ENCODE peak calls at places on chromosomes 13 and 19, in seven cellular contexts. One of them, this sample, is unnamed.

GRCh38 chr13:34156841-34157365 is 339.0 kb downstream of the RFC3 start:
- DNase-seq in breast epithelium: peak; percentile 77
- DNase-seq in right lobe of liver: peak; percentile 47
- DNase-seq in heart left ventricle: peak; percentile 29
- DNase-seq in transverse colon: peak; percentile 80
- DNase-seq in uterus: peak; percentile 82
- DNase-seq in GM12878: peak; percentile 55
- DNase-seq in this sample: peak; percentile 24

GRCh38 chr13:71618154-71618553 is 248.8 kb downstream of the DACH1 start:
- DNase-seq in heart left ventricle: no peak
- DNase-seq in uterus: no peak
- DNase-seq in transverse colon: no peak
- DNase-seq in GM12878: no peak
- DNase-seq in right lobe of liver: no peak
- DNase-seq in breast epithelium: no peak
- DNase-seq in this sample: no peak

GRCh38 chr19:47417746-47418594 is 1.4 kb downstream of the MEIS3 start:
- DNase-seq in breast epithelium: no peak
- DNase-seq in heart left ventricle: no peak
- DNase-seq in GM12878: no peak
- DNase-seq in uterus: no peak
- DNase-seq in transverse colon: no peak
- DNase-seq in right lobe of liver: no peak
- DNase-seq in this sample: no peak

GRCh38 chr13:41751277-41751676 is 209.6 kb downstream of the VWA8 start:
- DNase-seq in transverse colon: no peak
- DNase-seq in uterus: peak; percentile 65
- DNase-seq in right lobe of liver: no peak
- DNase-seq in breast epithelium: no peak
- DNase-seq in heart left ventricle: peak; percentile 36
- DNase-seq in GM12878: no peak
- DNase-seq in this sample: no peak

GRCh38 chr13:102680842-102681725 is 13.8 kb downstream of the METTL21C start:
- DNase-seq in heart left ventricle: no peak
- DNase-seq in transverse colon: no peak
- DNase-seq in right lobe of liver: no peak
- DNase-seq in GM12878: no peak
- DNase-seq in breast epithelium: no peak
- DNase-seq in uterus: no peak
- DNase-seq in this sample: no peak

GRCh38 chr19:3374369-3375112 is 8.2 kb downstream of the NFIC start:
- DNase-seq in breast epithelium: no peak
- DNase-seq in transverse colon: no peak
- DNase-seq in GM12878: no peak
- DNase-seq in uterus: peak; percentile 57
- DNase-seq in heart left ventricle: peak; percentile 70
- DNase-seq in right lobe of liver: peak; percentile 91
- DNase-seq in this sample: no peak

GRCh38 chr13:84607614-84608013 is 725.3 kb upstream of the SLITRK1 start:
- DNase-seq in transverse colon: no peak
- DNase-seq in uterus: no peak
- DNase-seq in heart left ventricle: no peak
- DNase-seq in right lobe of liver: no peak
- DNase-seq in GM12878: no peak
- DNase-seq in breast epithelium: no peak
- DNase-seq in this sample: no peak

GRCh38 chr19:3589439-3589838 is 4.2 kb downstream of the GIPC3 start:
- DNase-seq in uterus: no peak
- DNase-seq in right lobe of liver: no peak
- DNase-seq in heart left ventricle: no peak
- DNase-seq in transverse colon: no peak
- DNase-seq in breast epithelium: no peak
- DNase-seq in GM12878: no peak
- DNase-seq in this sample: no peak

DNA sequence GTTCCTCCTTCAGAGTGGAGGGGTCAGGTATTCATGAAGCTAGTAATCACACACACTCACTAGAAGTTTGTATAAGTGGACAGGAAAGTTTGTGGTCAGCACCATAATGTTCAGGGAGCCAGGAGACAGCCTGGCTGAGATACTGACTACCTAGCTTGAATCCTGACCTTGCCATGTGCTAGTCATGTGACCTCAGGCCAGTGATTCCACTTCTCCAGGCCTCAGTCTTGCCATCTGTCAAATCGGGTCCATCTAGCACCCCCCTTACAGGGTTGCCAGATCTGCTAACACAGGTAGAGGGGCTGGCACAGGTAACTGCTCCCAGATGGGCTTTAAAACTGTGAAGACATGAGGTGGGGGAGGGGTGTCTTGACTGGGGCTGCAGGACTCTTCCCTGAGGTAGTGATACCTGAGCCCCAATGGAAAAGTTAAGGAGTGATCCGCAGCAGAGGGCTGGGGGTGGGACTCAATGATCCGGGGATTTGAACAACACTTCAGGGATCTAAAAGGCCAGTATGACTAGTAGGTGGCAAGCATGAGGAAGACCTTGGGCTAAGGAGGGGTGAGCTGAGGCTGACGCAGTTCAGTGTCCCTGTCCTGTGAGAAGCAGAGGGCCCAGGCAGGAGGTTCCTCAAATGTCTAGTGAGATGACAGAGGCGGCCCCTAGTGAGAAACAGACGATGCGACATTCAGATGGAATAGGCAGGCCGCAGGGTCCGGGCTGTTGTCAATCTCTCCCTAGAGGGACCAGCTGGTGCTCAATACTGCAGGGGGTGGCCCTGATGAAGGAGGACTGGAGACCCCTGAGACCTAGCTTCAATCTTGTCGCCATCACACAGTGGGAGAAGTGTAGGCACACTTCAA is 8.5 kb downstream of the ACTMAP start:
- DNase-seq in uterus: no peak
- DNase-seq in GM12878: no peak
- DNase-seq in breast epithelium: no peak
- DNase-seq in transverse colon: no peak
- DNase-seq in heart left ventricle: no peak
- DNase-seq in right lobe of liver: no peak
- DNase-seq in this sample: no peak
- TF ChIP-seq POLR2A in uterus: no peak
- TF ChIP-seq POLR2A in GM12878: no peak
- TF ChIP-seq POLR2A in breast epithelium: no peak
- TF ChIP-seq POLR2A in transverse colon: no peak
- TF ChIP-seq POLR2A in heart left ventricle: no peak
- TF ChIP-seq POLR2A in right lobe of liver: no peak
- TF ChIP-seq POLR2A in this sample: no peak

GRCh38 chr19:12112238-12112637 is 27.9 kb downstream of the ZNF20 start:
- DNase-seq in GM12878: no peak
- DNase-seq in breast epithelium: no peak
- DNase-seq in uterus: no peak
- DNase-seq in right lobe of liver: no peak
- DNase-seq in transverse colon: no peak
- DNase-seq in heart left ventricle: no peak
- DNase-seq in this sample: no peak
- H3K4me3 ChIP-seq in GM12878: no peak overlapping the region
- H3K4me3 ChIP-seq in breast epithelium: no peak overlapping the region
- H3K4me3 ChIP-seq in uterus: no peak overlapping the region
- H3K4me3 ChIP-seq in right lobe of liver: no peak overlapping the region
- H3K4me3 ChIP-seq in transverse colon: no peak overlapping the region
- H3K4me3 ChIP-seq in heart left ventricle: no peak overlapping the region
- H3K4me3 ChIP-seq in this sample: no peak overlapping the region

GRCh38 chr19:34688592-34688991 is 11.1 kb downstream of the ZNF302 start:
- DNase-seq in heart left ventricle: no peak
- DNase-seq in GM12878: no peak
- DNase-seq in transverse colon: no peak
- DNase-seq in breast epithelium: no peak
- DNase-seq in uterus: no peak
- DNase-seq in right lobe of liver: no peak
- DNase-seq in this sample: no peak
- H3K9me3 ChIP-seq in heart left ventricle: peaks cover 45% of the 10 kb centered on the region
- H3K9me3 ChIP-seq in GM12878: peaks cover 10% of the 10 kb centered on the region
- H3K9me3 ChIP-seq in transverse colon: peaks cover 37% of the 10 kb centered on the region
- H3K9me3 ChIP-seq in breast epithelium: peaks cover 35% of the 10 kb centered on the region
- H3K9me3 ChIP-seq in uterus: no peaks in the 10 kb centered on the region
- H3K9me3 ChIP-seq in right lobe of liver: no peaks in the 10 kb centered on the region
- H3K9me3 ChIP-seq in this sample: peaks cover 51% of the 10 kb centered on the region

GRCh38 chr19:40443930-40444180 is 280 bp downstream of the SERTAD3 start:
- DNase-seq in right lobe of liver: no peak
- DNase-seq in GM12878: no peak
- DNase-seq in heart left ventricle: no peak
- DNase-seq in transverse colon: no peak
- DNase-seq in breast epithelium: no peak
- DNase-seq in uterus: no peak
- DNase-seq in this sample: no peak

GRCh38 chr19:40444181-40445005 is at the start of gene SERTAD3:
- DNase-seq in right lobe of liver: peak; percentile 98
- DNase-seq in GM12878: peak; percentile 76
- DNase-seq in uterus: peak; percentile 98
- DNase-seq in transverse colon: peak; percentile 99
- DNase-seq in breast epithelium: peak; percentile 97
- DNase-seq in heart left ventricle: peak; percentile 98
- DNase-seq in this sample: peak; percentile 98

GRCh38 chr19:40441719-40442253 is 2.3 kb downstream of the SERTAD3 start:
- DNase-seq in breast epithelium: no peak
- DNase-seq in heart left ventricle: no peak
- DNase-seq in uterus: no peak
- DNase-seq in right lobe of liver: no peak
- DNase-seq in GM12878: no peak
- DNase-seq in transverse colon: no peak
- DNase-seq in this sample: no peak

GRCh38 chr19:40442328-40443130 is 1.6 kb downstream of the SERTAD3 start:
- DNase-seq in GM12878: no peak
- DNase-seq in heart left ventricle: no peak
- DNase-seq in uterus: no peak
- DNase-seq in breast epithelium: no peak
- DNase-seq in right lobe of liver: no peak
- DNase-seq in transverse colon: peak; percentile 26
- DNase-seq in this sample: no peak

DNA sequence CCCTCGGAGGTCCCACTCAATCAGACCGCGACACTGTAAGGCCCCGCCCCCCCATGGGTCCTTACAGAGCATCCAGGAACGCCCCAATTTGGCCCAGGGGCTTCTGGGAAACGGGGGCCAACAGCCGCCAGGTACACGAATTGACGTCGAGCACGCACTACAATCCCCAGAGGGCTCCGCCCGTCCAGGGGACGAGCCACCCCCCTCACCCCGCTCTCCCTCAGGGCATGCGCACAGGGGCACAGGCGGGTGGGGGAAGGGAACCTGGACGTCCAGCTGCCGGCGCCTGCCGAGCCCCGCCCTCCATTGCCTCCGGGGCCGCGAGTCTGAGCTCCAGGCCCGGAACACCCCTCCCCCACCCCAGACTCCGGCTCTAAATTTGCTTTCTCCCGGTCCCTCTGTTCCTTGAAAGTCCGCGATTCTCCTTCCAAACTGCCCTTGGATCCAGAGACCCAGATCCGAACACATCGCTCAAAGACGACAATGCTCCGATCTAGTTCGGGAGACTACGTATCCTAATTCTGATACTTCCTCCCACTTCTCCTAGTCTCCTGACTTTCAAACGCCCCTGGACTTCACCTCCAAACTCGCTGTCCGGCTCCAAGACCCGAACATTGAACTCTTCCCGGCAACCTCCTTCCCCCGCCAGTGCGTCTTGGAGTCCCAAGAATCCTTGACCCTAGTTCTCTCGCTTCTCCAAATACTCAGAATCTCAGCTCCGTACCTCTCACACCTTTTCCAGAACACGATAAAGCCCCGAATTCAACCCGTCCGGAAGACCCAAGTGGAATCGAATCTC is 805 bp downstream of the SERTAD3 start:
- DNase-seq in GM12878: peak; percentile 98
- DNase-seq in right lobe of liver: peak; percentile 100
- DNase-seq in uterus: peak; percentile 100
- DNase-seq in transverse colon: peak; percentile 100
- DNase-seq in breast epithelium: peak; percentile 99
- DNase-seq in heart left ventricle: peak; percentile 100
- DNase-seq in this sample: peak; percentile 100
- TF ChIP-seq POLR2A in GM12878: peak; percentile 87
- TF ChIP-seq POLR2A in right lobe of liver: peak; percentile 51
- TF ChIP-seq POLR2A in uterus: peak; percentile 81
- TF ChIP-seq POLR2A in transverse colon: peak; percentile 70
- TF ChIP-seq POLR2A in breast epithelium: no peak
- TF ChIP-seq POLR2A in heart left ventricle: peak; percentile 74
- TF ChIP-seq POLR2A in this sample: peak; percentile 89

DNA sequence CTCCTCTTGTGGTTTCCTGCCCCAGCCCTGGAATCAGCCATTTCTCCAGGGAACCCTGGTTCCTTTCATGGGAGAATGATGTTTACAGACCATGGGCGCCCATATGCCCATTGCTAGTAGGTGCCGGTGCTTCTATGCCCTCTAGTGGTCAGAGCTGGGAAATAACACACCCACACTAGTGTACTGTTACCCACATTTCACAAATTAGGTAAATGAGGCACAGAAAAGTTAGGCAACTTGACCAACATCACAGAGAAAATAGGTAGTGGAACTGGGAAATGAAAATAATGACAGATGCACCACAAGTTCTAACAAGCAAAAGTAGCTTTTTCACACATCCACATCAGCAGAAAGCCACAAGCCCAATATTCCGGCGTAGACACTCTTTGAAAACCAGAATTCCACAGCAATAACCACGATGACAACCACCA is 1.3 kb upstream of the CEACAM3 start:
- DNase-seq in transverse colon: peak; percentile 63
- DNase-seq in GM12878: peak; percentile 23
- DNase-seq in right lobe of liver: peak; percentile 38
- DNase-seq in heart left ventricle: no peak
- DNase-seq in breast epithelium: no peak
- DNase-seq in uterus: no peak
- DNase-seq in this sample: no peak
- H3K4me3 ChIP-seq in transverse colon: no peak overlapping the region
- H3K4me3 ChIP-seq in GM12878: no peak overlapping the region
- H3K4me3 ChIP-seq in right lobe of liver: no peak overlapping the region
- H3K4me3 ChIP-seq in heart left ventricle: no peak overlapping the region
- H3K4me3 ChIP-seq in breast epithelium: no peak overlapping the region
- H3K4me3 ChIP-seq in uterus: no peak overlapping the region
- H3K4me3 ChIP-seq in this sample: no peak overlapping the region

DNA sequence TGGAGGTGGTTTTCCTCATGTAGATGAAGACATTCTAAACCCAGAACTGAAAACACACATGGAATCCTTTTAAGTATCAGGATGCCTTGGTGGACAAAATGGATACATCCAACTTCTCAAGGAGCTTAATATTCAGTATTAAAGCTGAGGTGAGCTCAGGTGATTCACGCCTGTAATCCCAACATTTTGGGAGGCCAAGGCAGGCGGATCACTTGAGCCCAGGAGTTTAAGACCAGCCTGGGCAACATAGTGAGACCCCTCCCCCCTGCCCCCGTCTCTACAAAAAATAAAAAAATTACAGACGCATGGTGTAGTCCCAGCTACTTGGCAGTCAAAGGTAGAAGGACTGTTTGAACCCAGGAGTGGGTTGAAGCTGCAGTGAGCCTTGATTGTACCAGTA is 28.8 kb downstream of the DPRX start:
- DNase-seq in right lobe of liver: no peak
- DNase-seq in uterus: no peak
- DNase-seq in GM12878: no peak
- DNase-seq in breast epithelium: no peak
- DNase-seq in transverse colon: no peak
- DNase-seq in heart left ventricle: no peak
- DNase-seq in this sample: no peak
- H3K9me3 ChIP-seq in right lobe of liver: no peaks in the 10 kb centered on the region
- H3K9me3 ChIP-seq in uterus: no peaks in the 10 kb centered on the region
- H3K9me3 ChIP-seq in GM12878: no peaks in the 10 kb centered on the region
- H3K9me3 ChIP-seq in breast epithelium: peaks cover 3% of the 10 kb centered on the region
- H3K9me3 ChIP-seq in transverse colon: no peaks in the 10 kb centered on the region
- H3K9me3 ChIP-seq in heart left ventricle: no peaks in the 10 kb centered on the region
- H3K9me3 ChIP-seq in this sample: no peaks in the 10 kb centered on the region

This sample was measured in tibial nerve.